ENCODE peak calls at places on chromosomes 13 and 19, in seven cellular contexts. Q, K, N, P, C, I and S are unnamed samples.
A peak's percentile ranks its signal among the peaks of the same experiment; 100 is the strongest.

GRCh38 chr19:42234364-42234763 is 8.0 kb downstream of the GSK3A start:
- DNase-seq in Q (no peak), K (no peak), N (no peak), P (no peak), C (no peak), I (no peak), S (no peak)

GRCh38 chr13:49367640-49368431 is 76.0 kb downstream of the CAB39L start:
- DNase-seq in Q (no peak), K (no peak), N (no peak), P (no peak), C (peak; percentile 49), I (no peak), S (no peak)

GRCh38 chr13:45206340-45206739 is 5.5 kb upstream of the KCTD4 start:
- DNase-seq in Q (peak; percentile 79), K (no peak), N (no peak), P (no peak), C (peak; percentile 92), I (no peak), S (peak; percentile 90)

GRCh38 chr19:1417681-1418493 is 10.5 kb downstream of the DAZAP1 start:
- DNase-seq in Q (no peak), K (no peak), N (no peak), P (no peak), C (no peak), I (peak; percentile 56), S (no peak)

GRCh38 chr13:94073006-94073744 is 406.3 kb downstream of the DCT start:
- DNase-seq in Q (peak; percentile 43), K (no peak), N (no peak), P (no peak), C (peak; percentile 96), I (no peak), S (peak; percentile 76)

GRCh38 chr13:44437356-44438233 is 64.0 kb downstream of the SERP2 start:
- DNase-seq in Q (no peak), K (peak; percentile 20), N (no peak), P (no peak), C (peak; percentile 71), I (no peak), S (peak; percentile 63)

GRCh38 chr19:47146920-47147319 is 16.3 kb downstream of the SAE1 start:
- DNase-seq in Q (no peak), K (no peak), N (no peak), P (no peak), C (no peak), I (no peak), S (no peak)

GRCh38 chr13:44396963-44397580 is 23.4 kb downstream of the SERP2 start:
- DNase-seq in Q (peak; percentile 61), K (peak; percentile 83), N (no peak), P (peak; percentile 59), C (peak; percentile 44), I (no peak), S (peak; percentile 9)

GRCh38 chr19:42436006-42436405 is 6.7 kb downstream of the CXCL17 start:
- DNase-seq in Q (no peak), K (no peak), N (no peak), P (no peak), C (peak; percentile 27), I (no peak), S (no peak)

GRCh38 chr13:34913040-34913439 is 29.0 kb upstream of the NBEA start:
- DNase-seq in Q (peak; percentile 10), K (peak; percentile 87), N (no peak), P (no peak), C (no peak), I (no peak), S (peak; percentile 3)

GRCh38 chr19:40542197-40542859 is 34.3 kb upstream of the SHKBP1 start:
- DNase-seq in Q (no peak), K (no peak), N (no peak), P (peak; percentile 76), C (peak; percentile 93), I (no peak), S (no peak)

GRCh38 chr13:44306401-44307192 is 67.0 kb upstream of the SERP2 start:
- DNase-seq in Q (peak; percentile 97), K (peak; percentile 70), N (peak; percentile 46), P (peak; percentile 90), C (peak; percentile 99), I (no peak), S (peak; percentile 92)

GRCh38 chr13:26965976-26966375 is 205.4 kb upstream of the GPR12 start:
- DNase-seq in Q (peak; percentile 32), K (no peak), N (no peak), P (no peak), C (peak; percentile 76), I (peak; percentile 79), S (no peak)

GRCh38 chr13:66835040-66835628 is 395.0 kb downstream of the PCDH9 start:
- DNase-seq in Q (peak; percentile 39), K (peak; percentile 53), N (peak; percentile 2), P (peak; percentile 61), C (peak; percentile 19), I (peak; percentile 80), S (no peak)

GRCh38 chr13:40217675-40218074 is 448.8 kb downstream of the FOXO1 start:
- DNase-seq in Q (no peak), K (no peak), N (no peak), P (no peak), C (no peak), I (no peak), S (no peak)

GRCh38 chr19:5050016-5050656 is 81.2 kb downstream of the KDM4B start:
- DNase-seq in Q (no peak), K (no peak), N (no peak), P (no peak), C (no peak), I (no peak), S (no peak)

GRCh38 chr19:58024661-58025060 is 9.2 kb upstream of the ZSCAN1 start:
- DNase-seq in Q (no peak), K (no peak), N (no peak), P (no peak), C (no peak), I (peak; percentile 11), S (no peak)

GRCh38 chr13:27533155-27533643 is 82.8 kb upstream of the MTIF3 start:
- DNase-seq in Q (peak; percentile 66), K (peak; percentile 96), N (peak; percentile 86), P (peak; percentile 84), C (peak; percentile 69), I (peak; percentile 91), S (peak; percentile 56)

GRCh38 chr19:916645-917322 is 349 bp upstream of the KISS1R start:
- DNase-seq in Q (no peak), K (peak; percentile 79), N (no peak), P (no peak), C (no peak), I (no peak), S (no peak)

GRCh38 chr13:104565888-104566287 is 1499.7 kb upstream of the SLC10A2 start:
- DNase-seq in Q (no peak), K (no peak), N (no peak), P (no peak), C (no peak), I (no peak), S (no peak)

GRCh38 chr19:34639491-34640085 is 37.4 kb downstream of the SCGB2B2 start:
- DNase-seq in Q (peak; percentile 11), K (peak; percentile 80), N (peak; percentile 68), P (no peak), C (peak; percentile 73), I (no peak), S (peak; percentile 43)

GRCh38 chr19:42253245-42254082 is 1.5 kb downstream of the ERF start:
- DNase-seq in Q (no peak), K (peak; percentile 91), N (peak; percentile 72), P (peak; percentile 86), C (no peak), I (peak; percentile 77), S (peak; percentile 44)

GRCh38 chr13:85148009-85148408 is 651.2 kb downstream of the SLITRK6 start:
- DNase-seq in Q (no peak), K (peak; percentile 48), N (no peak), P (no peak), C (no peak), I (no peak), S (no peak)

GRCh38 chr19:1146418-1146711 is 27.7 kb downstream of the SBNO2 start:
- DNase-seq in Q (no peak), K (no peak), N (no peak), P (no peak), C (no peak), I (no peak), S (no peak)

GRCh38 chr19:42693760-42694350 is 46.4 kb downstream of the PSG3 start:
- DNase-seq in Q (peak; percentile 14), K (peak; percentile 63), N (peak; percentile 85), P (no peak), C (peak; percentile 53), I (no peak), S (peak; percentile 39)

GRCh38 chr19:55213547-55213946 is 4.2 kb upstream of the PTPRH start:
- DNase-seq in Q (no peak), K (no peak), N (no peak), P (no peak), C (no peak), I (no peak), S (no peak)

GRCh38 chr19:53696951-53697350 is 65.2 kb downstream of the DPRX start:
- DNase-seq in Q (no peak), K (peak; percentile 59), N (no peak), P (no peak), C (no peak), I (no peak), S (no peak)

GRCh38 chr13:113560645-113561416 is 23.7 kb upstream of the TFDP1 start:
- DNase-seq in Q (no peak), K (peak; percentile 43), N (no peak), P (peak; percentile 57), C (no peak), I (peak; percentile 39), S (no peak)

GRCh38 chr19:45913874-45914830 is at the start of gene NANOS2:
- DNase-seq in Q (no peak), K (peak; percentile 95), N (no peak), P (no peak), C (peak; percentile 37), I (no peak), S (no peak)
- TF ChIP-seq CTCF in Q (peak; percentile 19), K (peak; percentile 84), N (no peak), P (no peak), C (peak; percentile 36), I (no peak), S (peak; percentile 27)

DNA sequence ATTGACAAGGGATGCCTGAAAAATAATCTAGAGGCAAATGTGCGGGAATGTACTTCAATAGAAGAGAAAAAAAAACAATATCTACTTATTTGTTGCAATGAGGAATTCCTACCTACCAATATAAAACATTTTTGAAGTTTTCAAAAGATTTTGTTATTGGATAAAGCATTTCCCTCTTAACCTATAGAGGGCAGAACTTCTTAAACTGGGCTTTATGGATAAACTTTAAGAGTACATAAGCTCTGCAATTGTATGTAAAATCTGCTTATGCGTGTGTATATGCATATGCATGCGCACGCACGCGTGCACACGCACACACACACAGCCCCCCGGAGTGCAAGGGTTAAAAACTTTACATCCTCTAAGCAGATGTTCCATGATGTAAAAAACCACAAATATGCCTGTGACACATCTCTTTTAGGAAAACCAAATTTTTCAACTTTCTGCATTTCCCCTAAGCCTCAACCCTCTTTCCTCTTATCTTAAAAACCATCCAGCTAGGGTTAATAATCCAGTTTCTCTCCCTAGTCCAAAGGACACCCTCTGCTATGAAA is 73.1 kb upstream of the OXGR1 start:
- DNase-seq in Q (peak; percentile 9), K (no peak), N (no peak), P (no peak), C (no peak), I (no peak), S (no peak)
- TF ChIP-seq CTCF in Q (peak; percentile 17), K (peak; percentile 51), N (no peak), P (no peak), C (peak; percentile 28), I (no peak), S (peak; percentile 54)

GRCh38 chr13:91247768-91248167 is 99.7 kb upstream of the MIR17HG start:
- DNase-seq in Q (no peak), K (no peak), N (no peak), P (no peak), C (no peak), I (no peak), S (no peak)
- TF ChIP-seq CTCF in Q (peak; percentile 14), K (peak; percentile 80), N (no peak), P (no peak), C (no peak), I (peak; percentile 22), S (peak; percentile 22)

GRCh38 chr13:20057963-20058362 is 99.4 kb downstream of the ZMYM2 start:
- DNase-seq in Q (no peak), K (no peak), N (no peak), P (no peak), C (peak; percentile 8), I (no peak), S (no peak)
- TF ChIP-seq CTCF in Q (no peak), K (no peak), N (no peak), P (no peak), C (peak; percentile 31), I (peak; percentile 8), S (peak; percentile 51)